ENCODE peak calls at places on chromosomes 1 and 21, in ten cellular contexts. O, T, I, U, N, P, F, B, S and Z are unnamed samples.

GRCh38 chr1:234957330-234958065 is 171.1 kb downstream of the TOMM20 start:
- DNase-seq in O (no peak), T (peak), I (no peak), U (peak), N (peak), P (no peak), F (no peak), B (peak), S (peak), Z (no peak)

GRCh38 chr1:11285883-11286734 is 13.1 kb downstream of the UBIAD1 start:
- DNase-seq in O (no peak), T (no peak), I (no peak), U (no peak), N (no peak), P (no peak), F (no peak), B (peak), S (peak), Z (no peak)

GRCh38 chr1:223405507-223405906 is 12.3 kb downstream of the CCDC185 start:
- DNase-seq in O (no peak), T (no peak), I (no peak), U (no peak), N (no peak), P (no peak), F (no peak), B (no peak), S (no peak), Z (no peak)

GRCh38 chr1:212862111-212862690 is 4.1 kb downstream of the FLVCR1 start:
- DNase-seq in O (no peak), T (no peak), I (no peak), U (no peak), N (no peak), P (no peak), F (no peak), B (no peak), S (no peak), Z (no peak)

GRCh38 chr1:99146129-99146848 is 118.0 kb upstream of the PLPPR4 start:
- DNase-seq in O (peak), T (no peak), I (peak), U (no peak), N (no peak), P (no peak), F (no peak), B (no peak), S (no peak), Z (no peak)

GRCh38 chr1:204576422-204576821 is 60.2 kb downstream of the MDM4 start:
- DNase-seq in O (no peak), T (no peak), I (no peak), U (no peak), N (no peak), P (no peak), F (no peak), B (no peak), S (no peak), Z (no peak)

GRCh38 chr1:226831953-226832352 is 38.5 kb upstream of the PSEN2 start:
- DNase-seq in O (no peak), T (no peak), I (no peak), U (no peak), N (no peak), P (no peak), F (no peak), B (no peak), S (no peak), Z (no peak)

GRCh38 chr1:181099152-181100014 is 10.9 kb downstream of the IER5 start:
- DNase-seq in O (peak), T (no peak), I (no peak), U (no peak), N (no peak), P (no peak), F (no peak), B (peak), S (peak), Z (peak)

GRCh38 chr1:44219301-44219626 is 6.0 kb downstream of the DMAP1 start:
- DNase-seq in O (no peak), T (no peak), I (no peak), U (no peak), N (no peak), P (no peak), F (no peak), B (no peak), S (no peak), Z (no peak)

GRCh38 chr1:87826639-87827345 is 498.1 kb downstream of the LMO4 start:
- DNase-seq in O (peak), T (peak), I (no peak), U (no peak), N (peak), P (peak), F (no peak), B (peak), S (peak), Z (peak)

GRCh38 chr1:107963601-107964396 is 1.2 kb downstream of the VAV3 start:
- DNase-seq in O (peak), T (no peak), I (no peak), U (no peak), N (no peak), P (peak), F (no peak), B (peak), S (peak), Z (peak)

GRCh38 chr1:17258116-17258757 is 9.3 kb downstream of the PADI3 start:
- DNase-seq in O (no peak), T (peak), I (no peak), U (no peak), N (no peak), P (no peak), F (no peak), B (peak), S (no peak), Z (no peak)

GRCh38 chr1:150487763-150488115 is 520 bp downstream of the TARS2 start:
- DNase-seq in O (peak), T (no peak), I (no peak), U (no peak), N (no peak), P (no peak), F (no peak), B (no peak), S (no peak), Z (no peak)

GRCh38 chr1:9284061-9284460 is 8.6 kb upstream of the SPSB1 start:
- DNase-seq in O (peak), T (no peak), I (no peak), U (no peak), N (no peak), P (no peak), F (no peak), B (no peak), S (no peak), Z (no peak)

GRCh38 chr1:241992734-241993133 is 6.2 kb downstream of the MAP1LC3C start:
- DNase-seq in O (no peak), T (no peak), I (no peak), U (no peak), N (no peak), P (no peak), F (no peak), B (peak), S (no peak), Z (no peak)

GRCh38 chr1:87392241-87393192 is 63.8 kb downstream of the LMO4 start:
- DNase-seq in O (no peak), T (no peak), I (no peak), U (no peak), N (no peak), P (no peak), F (no peak), B (peak), S (peak), Z (no peak)

DNA sequence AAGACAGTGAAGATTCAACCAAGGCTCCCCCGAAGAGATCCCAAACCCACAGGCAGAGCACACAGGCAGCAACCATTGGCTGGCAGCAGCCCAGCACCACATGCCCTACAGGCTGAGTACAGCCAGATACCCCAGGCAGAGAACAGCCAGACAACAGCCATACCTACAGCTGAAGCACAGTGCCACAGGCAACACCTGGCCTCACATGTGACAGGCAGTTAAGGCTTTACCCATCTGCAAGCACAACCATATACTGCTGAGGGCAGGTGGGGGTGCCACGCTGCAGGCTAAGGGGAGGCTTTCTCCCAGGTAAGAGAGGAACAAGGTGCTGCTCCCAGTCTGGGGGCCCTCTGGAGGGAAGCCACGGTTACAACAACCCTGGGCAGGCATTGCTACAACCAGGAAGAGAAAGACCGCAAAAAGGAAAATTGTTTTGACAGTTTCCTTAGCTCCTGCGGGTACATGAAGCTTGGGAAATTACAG is 12.3 kb downstream of the CHIT1 start:
- DNase-seq in O (no peak), T (no peak), I (no peak), U (no peak), N (no peak), P (no peak), F (no peak), B (no peak), S (no peak), Z (no peak)
- TF ChIP-seq CTCF in O (no peak), T (no peak), I (peak), U (peak), N (no peak), P (no peak), F (no peak), B (no peak), S (peak), Z (peak)

GRCh38 chr1:64884261-64885040 is 81.9 kb downstream of the JAK1 start:
- DNase-seq in O (no peak), T (no peak), I (no peak), U (no peak), N (no peak), P (no peak), F (no peak), B (no peak), S (peak), Z (no peak)
- TF ChIP-seq CTCF in O (no peak), T (no peak), I (no peak), U (no peak), N (no peak), P (no peak), F (no peak), B (no peak), S (no peak), Z (no peak)

GRCh38 chr1:156506450-156506849 is 5.9 kb upstream of the MEF2D start:
- DNase-seq in O (no peak), T (no peak), I (no peak), U (no peak), N (no peak), P (no peak), F (no peak), B (no peak), S (no peak), Z (no peak)
- TF ChIP-seq CTCF in O (no peak), T (no peak), I (no peak), U (no peak), N (no peak), P (no peak), F (no peak), B (no peak), S (no peak), Z (no peak)

GRCh38 chr1:160087118-160087662 is 5.9 kb downstream of the KCNJ9 start:
- DNase-seq in O (no peak), T (no peak), I (no peak), U (no peak), N (no peak), P (no peak), F (no peak), B (no peak), S (no peak), Z (no peak)

GRCh38 chr1:160083968-160084770 is 2.8 kb downstream of the KCNJ9 start:
- DNase-seq in O (peak), T (no peak), I (no peak), U (peak), N (no peak), P (peak), F (no peak), B (peak), S (peak), Z (peak)

GRCh38 chr1:160086162-160086892 is 5.0 kb downstream of the KCNJ9 start:
- DNase-seq in O (no peak), T (no peak), I (no peak), U (no peak), N (no peak), P (no peak), F (no peak), B (no peak), S (no peak), Z (no peak)

GRCh38 chr1:160084771-160085321 is 3.5 kb downstream of the KCNJ9 start:
- DNase-seq in O (no peak), T (no peak), I (peak), U (no peak), N (no peak), P (no peak), F (no peak), B (no peak), S (no peak), Z (no peak)

GRCh38 chr1:160085686-160086089 is 4.3 kb downstream of the KCNJ9 start:
- DNase-seq in O (peak), T (no peak), I (no peak), U (peak), N (peak), P (peak), F (peak), B (peak), S (peak), Z (peak)
- TF ChIP-seq CTCF in O (peak), T (peak), I (peak), U (peak), N (peak), P (peak), F (peak), B (peak), S (peak), Z (peak)

GRCh38 chr1:62238507-62238906 is 43.9 kb downstream of the L1TD1 start:
- DNase-seq in O (no peak), T (no peak), I (no peak), U (no peak), N (no peak), P (no peak), F (no peak), B (no peak), S (no peak), Z (no peak)
- TF ChIP-seq CTCF in O (no peak), T (no peak), I (no peak), U (no peak), N (no peak), P (no peak), F (no peak), B (no peak), S (no peak), Z (no peak)

DNA sequence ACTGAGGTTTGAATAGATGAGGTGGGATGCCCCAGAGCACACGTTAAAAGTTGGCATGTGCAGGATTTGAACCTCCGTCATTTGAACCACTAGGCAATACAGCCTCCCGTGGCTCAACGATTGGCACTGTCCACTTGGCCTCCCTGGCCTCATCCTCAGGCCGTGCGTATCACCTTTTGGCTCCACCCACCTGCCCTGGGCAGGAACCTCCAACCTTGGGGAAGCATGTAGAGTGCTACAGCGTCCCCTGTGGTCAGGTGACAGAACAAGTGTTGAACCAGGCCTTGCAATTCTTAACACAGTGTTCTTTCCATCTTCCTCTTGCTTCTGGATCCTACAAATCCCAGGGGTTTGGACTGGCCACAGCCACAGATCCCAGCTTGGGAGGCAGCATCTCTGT is 112.6 kb downstream of the PAX7 start:
- DNase-seq in O (no peak), T (no peak), I (no peak), U (no peak), N (no peak), P (no peak), F (no peak), B (no peak), S (no peak), Z (no peak)
- TF ChIP-seq CTCF in O (no peak), T (no peak), I (no peak), U (peak), N (no peak), P (no peak), F (no peak), B (no peak), S (no peak), Z (no peak)

DNA sequence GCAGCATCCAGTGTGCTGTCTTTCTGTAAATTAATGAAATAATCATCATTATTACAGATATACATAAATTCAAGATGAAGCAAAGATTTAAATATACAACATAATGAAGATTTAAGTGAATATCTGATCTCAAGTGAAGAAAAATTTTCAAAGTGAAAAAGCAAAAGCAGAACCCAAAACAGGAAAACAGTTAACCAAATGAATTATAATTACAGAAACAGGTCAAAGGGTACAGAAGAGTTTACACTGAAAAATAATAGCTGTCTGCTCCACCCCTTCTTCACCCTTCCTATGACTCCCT is 44.8 kb upstream of the GTF2B start:
- DNase-seq in O (no peak), T (no peak), I (no peak), U (no peak), N (no peak), P (no peak), F (no peak), B (no peak), S (no peak), Z (no peak)
- TF ChIP-seq CTCF in O (no peak), T (no peak), I (peak), U (peak), N (no peak), P (no peak), F (no peak), B (no peak), S (no peak), Z (no peak)

DNA sequence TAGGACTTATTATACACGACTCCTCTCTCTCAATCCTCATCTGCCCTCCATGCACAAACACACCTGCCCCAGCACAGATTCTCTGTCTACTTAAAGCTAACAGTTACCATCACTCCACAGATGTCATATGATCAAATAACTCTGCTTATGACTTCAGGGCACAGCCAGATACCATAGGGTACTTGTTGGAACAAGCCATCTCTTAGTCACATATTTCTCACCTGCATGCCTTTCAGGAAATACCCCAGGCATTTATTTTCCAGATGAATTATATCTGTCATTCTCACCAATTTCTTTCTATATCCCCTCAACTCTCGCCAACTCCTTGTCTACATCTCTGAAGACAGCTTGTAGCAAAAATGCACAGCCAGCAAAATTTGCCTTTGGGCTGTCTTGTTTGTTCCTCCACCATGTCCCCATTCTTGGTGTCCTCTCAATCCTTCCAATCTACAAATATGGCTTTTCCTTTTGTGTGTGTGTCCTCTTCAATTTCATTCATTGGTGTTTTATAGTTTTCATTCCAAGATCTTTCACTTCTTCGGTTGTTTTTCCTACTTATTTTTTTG is 353.9 kb upstream of the CAMK1G start:
- DNase-seq in O (no peak), T (no peak), I (no peak), U (no peak), N (no peak), P (no peak), F (no peak), B (no peak), S (no peak), Z (no peak)
- TF ChIP-seq CTCF in O (no peak), T (no peak), I (no peak), U (no peak), N (no peak), P (no peak), F (no peak), B (no peak), S (no peak), Z (no peak)

GRCh38 chr1:79113836-79114235 is 107.3 kb upstream of the ADGRL4 start:
- DNase-seq in O (no peak), T (no peak), I (no peak), U (no peak), N (no peak), P (no peak), F (no peak), B (no peak), S (no peak), Z (no peak)

DNA sequence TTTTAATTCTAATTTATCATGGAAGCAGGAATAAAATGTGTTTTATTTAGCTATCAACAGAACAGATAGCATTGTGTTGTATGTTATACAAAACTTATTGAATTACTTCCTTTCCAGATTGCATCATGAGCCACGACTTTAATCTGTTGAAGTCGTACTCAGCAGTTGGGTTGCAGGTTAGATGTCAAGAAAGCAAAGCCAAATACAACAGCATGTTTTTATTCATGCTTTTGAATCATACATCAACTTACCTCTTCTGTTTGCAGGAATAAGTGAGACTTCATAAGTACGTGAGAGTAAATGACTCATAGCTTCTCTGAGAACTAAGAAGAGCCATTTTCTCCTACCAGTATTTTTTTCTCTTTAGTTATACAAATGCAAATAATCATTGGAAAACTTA is 110.8 kb upstream of the ADGRL4 start:
- DNase-seq in O (no peak), T (no peak), I (no peak), U (no peak), N (no peak), P (no peak), F (no peak), B (peak), S (peak), Z (no peak)
- TF ChIP-seq CTCF in O (no peak), T (no peak), I (no peak), U (no peak), N (no peak), P (no peak), F (no peak), B (no peak), S (no peak), Z (no peak)

GRCh38 chr21:18951291-18952038 is 547.9 kb upstream of the TMPRSS15 start:
- DNase-seq in O (peak), T (no peak), I (no peak), U (peak), N (no peak), P (no peak), F (no peak), B (peak), S (no peak), Z (no peak)
- TF ChIP-seq CTCF in O (no peak), T (no peak), I (peak), U (peak), N (no peak), P (peak), F (no peak), B (no peak), S (no peak), Z (peak)